ENCODE peak calls at places on chromosome 1, in six cellular contexts. E is germinal center; C is NCI-H2171 treated with DMSO at 0.1 percent for 48 hours; G is SJSA1; W is GM13977; Q is T-helper 2 cell treated with Interferon-gamma antibody and Interleukin-4, amounts not matched to agents 5 μg/mL and 100 μg/mL, for 36 hours. A is an unnamed sample.

GRCh38 chr1:202085682-202086373 is 36.9 kb upstream of the GPR37L1 start:
- DNase-seq in E (no peak), C (peak; percentile 55), G (no peak), W (no peak), Q (no peak), A (no peak)

GRCh38 chr1:166133276-166133841 is 33.4 kb downstream of the FAM78B start:
- DNase-seq in E (peak; percentile 5), C (no peak), G (no peak), W (peak; percentile 14), Q (no peak), A (peak; percentile 55)

GRCh38 chr1:223834660-223835263 is 11.0 kb downstream of the TP53BP2 start:
- DNase-seq in E (no peak), C (no peak), G (no peak), W (no peak), Q (peak; percentile 49), A (no peak)

GRCh38 chr1:160626560-160627342 is 20.1 kb downstream of the SLAMF1 start:
- DNase-seq in E (no peak), C (no peak), G (no peak), W (no peak), Q (peak; percentile 16), A (no peak)

GRCh38 chr1:202959276-202959620 is 1.1 kb upstream of the ADIPOR1 start:
- DNase-seq in E (no peak), C (peak; percentile 62), G (no peak), W (no peak), Q (no peak), A (no peak)

GRCh38 chr1:43349594-43350306 is 9.0 kb upstream of the CDC20 start:
- DNase-seq in E (no peak), C (no peak), G (peak; percentile 65), W (no peak), Q (no peak), A (peak; percentile 10)

GRCh38 chr1:10941891-10942541 is 70.4 kb upstream of the TARDBP start:
- DNase-seq in E (peak; percentile 80), C (no peak), G (peak; percentile 63), W (peak; percentile 83), Q (peak; percentile 39), A (peak; percentile 20)

GRCh38 chr1:44707112-44707881 is 23.7 kb downstream of the RNU5D-1 start:
- DNase-seq in E (no peak), C (no peak), G (peak; percentile 86), W (no peak), Q (no peak), A (no peak)

GRCh38 chr1:38028105-38028591 is 15.6 kb downstream of the UTP11 start:
- DNase-seq in E (no peak), C (peak; percentile 87), G (no peak), W (peak; percentile 84), Q (peak; percentile 80), A (peak; percentile 90)

GRCh38 chr1:203636306-203636705 is 9.7 kb downstream of the ATP2B4 start:
- DNase-seq in E (no peak), C (no peak), G (no peak), W (no peak), Q (no peak), A (no peak)

GRCh38 chr1:219324629-219325367 is 151.1 kb downstream of the LYPLAL1 start:
- DNase-seq in E (no peak), C (no peak), G (peak; percentile 50), W (no peak), Q (peak; percentile 10), A (no peak)

GRCh38 chr1:68961143-68961542 is 464.3 kb upstream of the DEPDC1 start:
- DNase-seq in E (no peak), C (no peak), G (no peak), W (no peak), Q (no peak), A (no peak)

GRCh38 chr1:41689139-41689538 is 204.7 kb upstream of the EDN2 start:
- DNase-seq in E (no peak), C (no peak), G (no peak), W (no peak), Q (no peak), A (no peak)

A was measured in MM.1S.